ENCODE peak calls at places on chromosomes 11 and 22, in four cellular contexts. N is fibroblast of lung, K is endodermal cell, J is psoas muscle. I is an unnamed sample.

GRCh38 chr22:19666663-19667593 is 47.4 kb upstream of the SEPTIN5 start:
- DNase-seq in N (peak), K (peak), J (no peak), I (peak)

GRCh38 chr11:44698228-44698923 is 28.4 kb upstream of the TSPAN18 start:
- DNase-seq in N (no peak), K (no peak), J (no peak), I (no peak)

GRCh38 chr22:24164823-24165379 is 16.4 kb upstream of the SUSD2 start:
- DNase-seq in N (no peak), K (no peak), J (no peak), I (no peak)

GRCh38 chr22:33756508-33756949 is 163.7 kb downstream of the LARGE1 start:
- DNase-seq in N (no peak), K (peak), J (no peak), I (no peak)

GRCh38 chr22:47168900-47169800 is 406.7 kb downstream of the TBC1D22A start:
- DNase-seq in N (peak), K (peak), J (peak), I (peak)

GRCh38 chr11:30329150-30329940 is 6.4 kb downstream of the ARL14EP start:
- DNase-seq in N (peak), K (no peak), J (no peak), I (no peak)

GRCh38 chr11:76814414-76814813 is 31.3 kb downstream of the TSKU start:
- DNase-seq in N (no peak), K (no peak), J (no peak), I (no peak)

GRCh38 chr11:3353066-3353465 is 25.9 kb downstream of the ZNF195 start:
- DNase-seq in N (no peak), K (no peak), J (no peak), I (no peak)

DNA sequence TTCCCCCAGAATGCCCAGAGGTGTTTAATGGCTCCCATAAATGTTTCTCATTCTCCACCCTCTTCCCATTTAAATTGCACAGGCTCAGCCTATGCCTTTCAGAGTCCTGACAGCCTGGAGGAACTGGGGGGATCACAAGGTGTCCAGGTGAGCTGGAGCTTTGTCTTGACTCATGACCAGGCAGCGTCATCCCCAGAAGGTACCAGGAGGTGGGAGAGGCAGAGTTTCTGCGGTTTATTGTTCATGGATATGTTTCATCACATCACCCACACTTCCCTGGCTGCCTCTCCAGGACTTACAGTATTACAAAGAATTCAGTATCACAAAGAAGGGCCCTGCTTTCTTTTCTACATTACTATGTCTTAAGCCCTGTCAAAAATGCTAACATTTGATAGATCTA is 103.2 kb upstream of the GALNT18 start:
- DNase-seq in N (no peak), K (no peak), J (no peak), I (no peak)
- TF ChIP-seq CTCF in N (no peak), K (no peak), J (no peak), I (no peak)

GRCh38 chr11:65786786-65787636 is at the start of gene OVOL1:
- DNase-seq in N (no peak), K (peak), J (peak), I (no peak)

GRCh38 chr11:65787649-65788622 is 1.1 kb downstream of the OVOL1 start:
- DNase-seq in N (no peak), K (peak), J (peak), I (no peak)

GRCh38 chr11:65788801-65789200 is 1.9 kb downstream of the OVOL1 start:
- DNase-seq in N (no peak), K (no peak), J (peak), I (no peak)

GRCh38 chr11:65785329-65786007 is 1.4 kb upstream of the OVOL1 start:
- DNase-seq in N (no peak), K (no peak), J (no peak), I (no peak)

GRCh38 chr11:65786008-65786785 is 666 bp upstream of the OVOL1 start:
- DNase-seq in N (no peak), K (peak), J (peak), I (no peak)
- H3K4me3 ChIP-seq in N (no peak), K (peak), J (peak), I (no peak)

GRCh38 chr22:22061085-22062077 is 78.8 kb upstream of the TOP3B start:
- DNase-seq in N (no peak), K (no peak), J (no peak), I (peak)
- TF ChIP-seq CTCF in N (peak), K (no peak), J (peak), I (peak)

GRCh38 chr11:125496465-125496817 is 376 bp upstream of the FEZ1 start:
- DNase-seq in N (no peak), K (peak), J (no peak), I (no peak)
- H3K4me3 ChIP-seq in N (no peak), K (peak), J (peak), I (peak)

GRCh38 chr22:42270512-42271190 is at the start of gene TCF20:
- DNase-seq in N (peak), K (peak), J (peak), I (peak)
- TF ChIP-seq CTCF in N (no peak), K (peak), J (no peak), I (no peak)

GRCh38 chr11:47413908-47414684 is 5.7 kb downstream of the SLC39A13 start:
- DNase-seq in N (peak), K (no peak), J (no peak), I (peak)

GRCh38 chr11:47417712-47418111 is 8.5 kb downstream of the PSMC3 start:
- DNase-seq in N (no peak), K (peak), J (no peak), I (no peak)

GRCh38 chr11:47414685-47415070 is 6.3 kb downstream of the SLC39A13 start:
- DNase-seq in N (no peak), K (no peak), J (no peak), I (no peak)

GRCh38 chr11:47415091-47415854 is 6.9 kb downstream of the SLC39A13 start:
- DNase-seq in N (no peak), K (peak), J (no peak), I (no peak)

DNA sequence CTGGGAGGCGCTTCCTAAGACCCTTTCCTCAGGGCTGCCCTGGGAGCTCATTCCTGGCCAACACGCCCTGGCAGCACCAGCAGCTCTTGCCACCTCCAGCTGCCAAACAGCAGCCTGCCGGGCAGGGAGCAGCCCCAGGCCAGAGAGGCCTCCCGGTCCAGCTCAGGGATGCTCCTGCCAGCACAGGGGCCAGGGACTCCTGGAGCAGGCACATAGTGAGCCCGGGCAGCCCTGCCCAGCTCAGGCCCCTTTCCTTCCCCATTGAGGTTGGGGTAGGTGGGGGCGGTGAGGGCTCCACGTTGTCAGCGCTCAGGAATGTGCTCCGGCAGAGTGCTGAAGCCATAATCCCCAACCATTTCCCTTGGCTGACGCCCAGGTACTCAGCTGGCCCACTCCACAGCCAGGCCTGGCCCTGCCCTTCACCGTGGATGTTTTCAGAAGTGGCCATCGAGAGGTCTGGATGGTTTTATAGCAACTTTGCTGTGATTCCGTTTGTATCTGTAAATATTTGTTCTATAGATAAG is 7.6 kb downstream of the SLC39A13 start:
- DNase-seq in N (peak), K (peak), J (peak), I (peak)
- H3K4me3 ChIP-seq in N (no peak), K (no peak), J (peak), I (no peak)

DNA sequence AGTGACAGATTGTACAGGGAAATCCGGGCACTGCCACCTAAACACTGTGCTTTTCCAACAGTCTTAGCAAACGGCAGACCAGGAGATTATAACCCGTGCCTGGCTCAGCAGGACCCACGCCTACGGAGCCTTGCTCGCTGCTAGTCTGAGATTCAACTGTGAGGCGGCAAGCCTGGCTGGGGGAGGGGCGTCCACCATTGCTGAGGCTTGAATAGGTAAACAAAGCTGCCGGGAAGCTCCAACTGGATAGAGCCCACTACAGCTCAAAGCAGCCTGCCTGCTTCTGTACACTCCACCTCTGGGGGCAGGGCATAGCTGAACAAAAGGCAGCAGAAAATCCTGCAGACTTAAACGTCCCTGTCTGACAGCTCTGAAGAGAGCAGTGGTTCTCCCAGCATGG is 13.3 kb upstream of the OR52M1 start:
- DNase-seq in N (no peak), K (no peak), J (no peak), I (no peak)
- TF ChIP-seq CTCF in N (no peak), K (no peak), J (no peak), I (no peak)

GRCh38 chr11:61158691-61159381 is 2.4 kb downstream of the VPS37C start:
- DNase-seq in N (peak), K (peak), J (no peak), I (peak)
- H3K4me3 ChIP-seq in N (no peak), K (peak), J (no peak), I (no peak)

GRCh38 chr11:123511037-123511870 is 81.2 kb downstream of the GRAMD1B start:
- DNase-seq in N (peak), K (peak), J (peak), I (peak)
- TF ChIP-seq CTCF in N (peak), K (peak), J (peak), I (peak)

GRCh38 chr11:121293276-121293569 is 652 bp downstream of the SC5D start:
- DNase-seq in N (no peak), K (no peak), J (no peak), I (peak)

GRCh38 chr11:121298770-121299169 is 6.2 kb downstream of the SC5D start:
- DNase-seq in N (no peak), K (peak), J (no peak), I (no peak)

GRCh38 chr11:121297872-121298271 is 5.3 kb downstream of the SC5D start:
- DNase-seq in N (no peak), K (no peak), J (no peak), I (no peak)

GRCh38 chr11:121292503-121293275 is at the start of gene SC5D:
- DNase-seq in N (peak), K (peak), J (peak), I (peak)

GRCh38 chr11:121295246-121296007 is 2.9 kb downstream of the SC5D start:
- DNase-seq in N (no peak), K (no peak), J (no peak), I (no peak)
- H3K4me3 ChIP-seq in N (no peak), K (peak), J (no peak), I (no peak)